ENCODE peak calls at places on chromosomes 4 and X, in eight cellular contexts. One of them, this sample, is unnamed.
A peak's percentile ranks its signal among the peaks of the same experiment; 100 is the strongest.

GRCh38 chr4:17758459-17758858 is 23.0 kb downstream of the FAM184B start:
- DNase-seq in H1: no peak
- DNase-seq in A549: no peak
- DNase-seq in Karpas-422: no peak
- DNase-seq in astrocyte: no peak
- DNase-seq in mesenchymal stem cell: no peak
- DNase-seq in GM23338: no peak
- DNase-seq in neuronal stem cell: no peak
- DNase-seq in this sample: no peak

GRCh38 chr4:111717916-111718315 is 427.3 kb upstream of the FAM241A start:
- DNase-seq in astrocyte: peak; percentile 11
- DNase-seq in H1: no peak
- DNase-seq in Karpas-422: no peak
- DNase-seq in GM23338: no peak
- DNase-seq in neuronal stem cell: no peak
- DNase-seq in A549: no peak
- DNase-seq in mesenchymal stem cell: no peak
- DNase-seq in this sample: no peak

GRCh38 chr4:170274616-170275015 is 184.9 kb upstream of the AADAT start:
- DNase-seq in mesenchymal stem cell: no peak
- DNase-seq in GM23338: no peak
- DNase-seq in Karpas-422: no peak
- DNase-seq in H1: no peak
- DNase-seq in neuronal stem cell: no peak
- DNase-seq in astrocyte: no peak
- DNase-seq in A549: no peak
- DNase-seq in this sample: no peak

GRCh38 chr4:147056951-147057630 is 111.4 kb upstream of the TTC29 start:
- DNase-seq in GM23338: no peak
- DNase-seq in astrocyte: peak; percentile 23
- DNase-seq in mesenchymal stem cell: peak; percentile 35
- DNase-seq in A549: no peak
- DNase-seq in neuronal stem cell: no peak
- DNase-seq in H1: no peak
- DNase-seq in Karpas-422: no peak
- DNase-seq in this sample: no peak

GRCh38 chrX:50081282-50081955 is 119.4 kb downstream of the AKAP4 start:
- DNase-seq in H1: no peak
- DNase-seq in neuronal stem cell: no peak
- DNase-seq in mesenchymal stem cell: peak; percentile 12
- DNase-seq in Karpas-422: peak; percentile 51
- DNase-seq in A549: peak; percentile 37
- DNase-seq in astrocyte: no peak
- DNase-seq in GM23338: peak; percentile 43
- DNase-seq in this sample: peak; percentile 56

GRCh38 chr4:76090241-76090691 is 15.8 kb downstream of the ART3 start:
- DNase-seq in Karpas-422: no peak
- DNase-seq in H1: no peak
- DNase-seq in GM23338: no peak
- DNase-seq in A549: no peak
- DNase-seq in mesenchymal stem cell: peak; percentile 97
- DNase-seq in neuronal stem cell: no peak
- DNase-seq in astrocyte: peak; percentile 96
- DNase-seq in this sample: peak; percentile 7

GRCh38 chrX:113305496-113305895 is 464.9 kb upstream of the AMOT start:
- DNase-seq in astrocyte: peak; percentile 85
- DNase-seq in mesenchymal stem cell: peak; percentile 60
- DNase-seq in GM23338: no peak
- DNase-seq in neuronal stem cell: no peak
- DNase-seq in H1: no peak
- DNase-seq in Karpas-422: no peak
- DNase-seq in A549: no peak
- DNase-seq in this sample: no peak

GRCh38 chr4:59608466-59608865 is 1591.7 kb upstream of the ADGRL3 start:
- DNase-seq in Karpas-422: no peak
- DNase-seq in neuronal stem cell: no peak
- DNase-seq in GM23338: no peak
- DNase-seq in astrocyte: peak; percentile 50
- DNase-seq in mesenchymal stem cell: no peak
- DNase-seq in A549: no peak
- DNase-seq in H1: no peak
- DNase-seq in this sample: no peak

GRCh38 chr4:15042529-15043167 is 40.4 kb downstream of the CPEB2 start:
- DNase-seq in GM23338: no peak
- DNase-seq in A549: no peak
- DNase-seq in astrocyte: peak; percentile 50
- DNase-seq in Karpas-422: no peak
- DNase-seq in mesenchymal stem cell: no peak
- DNase-seq in H1: no peak
- DNase-seq in neuronal stem cell: no peak
- DNase-seq in this sample: peak; percentile 50

GRCh38 chrX:110170029-110170428 is 147.9 kb downstream of the AMMECR1 start:
- DNase-seq in mesenchymal stem cell: no peak
- DNase-seq in astrocyte: no peak
- DNase-seq in Karpas-422: no peak
- DNase-seq in H1: no peak
- DNase-seq in neuronal stem cell: no peak
- DNase-seq in GM23338: no peak
- DNase-seq in A549: no peak
- DNase-seq in this sample: no peak

GRCh38 chrX:129984196-129984962 is 1.9 kb downstream of the BCORL1 start:
- DNase-seq in Karpas-422: peak; percentile 52
- DNase-seq in neuronal stem cell: no peak
- DNase-seq in mesenchymal stem cell: no peak
- DNase-seq in A549: peak; percentile 23
- DNase-seq in astrocyte: no peak
- DNase-seq in GM23338: peak; percentile 32
- DNase-seq in H1: no peak
- DNase-seq in this sample: no peak

GRCh38 chrX:97405031-97405685 is 521.5 kb downstream of the RPA4 start:
- DNase-seq in A549: no peak
- DNase-seq in mesenchymal stem cell: no peak
- DNase-seq in neuronal stem cell: no peak
- DNase-seq in GM23338: no peak
- DNase-seq in Karpas-422: no peak
- DNase-seq in astrocyte: peak; percentile 24
- DNase-seq in H1: no peak
- DNase-seq in this sample: no peak

GRCh38 chr4:74437866-74438265 is 7.1 kb upstream of the AREG start:
- DNase-seq in A549: no peak
- DNase-seq in mesenchymal stem cell: no peak
- DNase-seq in H1: no peak
- DNase-seq in GM23338: no peak
- DNase-seq in astrocyte: no peak
- DNase-seq in Karpas-422: no peak
- DNase-seq in neuronal stem cell: no peak
- DNase-seq in this sample: no peak

GRCh38 chr4:71974681-71975080 is 57.1 kb upstream of the NPFFR2 start:
- DNase-seq in GM23338: no peak
- DNase-seq in A549: peak; percentile 0
- DNase-seq in neuronal stem cell: no peak
- DNase-seq in Karpas-422: no peak
- DNase-seq in astrocyte: peak; percentile 85
- DNase-seq in mesenchymal stem cell: peak; percentile 73
- DNase-seq in H1: no peak
- DNase-seq in this sample: peak; percentile 87

GRCh38 chr4:139814285-139815015 is 148.8 kb downstream of the MGST2 start:
- DNase-seq in neuronal stem cell: no peak
- DNase-seq in H1: no peak
- DNase-seq in A549: no peak
- DNase-seq in astrocyte: peak; percentile 48
- DNase-seq in mesenchymal stem cell: peak; percentile 23
- DNase-seq in Karpas-422: no peak
- DNase-seq in GM23338: no peak
- DNase-seq in this sample: no peak

GRCh38 chrX:31483336-31483735 is 411.5 kb upstream of the FTHL17 start:
- DNase-seq in H1: no peak
- DNase-seq in A549: no peak
- DNase-seq in GM23338: no peak
- DNase-seq in mesenchymal stem cell: peak; percentile 11
- DNase-seq in astrocyte: peak; percentile 84
- DNase-seq in neuronal stem cell: no peak
- DNase-seq in Karpas-422: no peak
- DNase-seq in this sample: no peak

GRCh38 chrX:132636080-132636479 is 147.2 kb upstream of the MBNL3 start:
- DNase-seq in A549: no peak
- DNase-seq in mesenchymal stem cell: no peak
- DNase-seq in GM23338: peak; percentile 3
- DNase-seq in astrocyte: no peak
- DNase-seq in neuronal stem cell: no peak
- DNase-seq in H1: no peak
- DNase-seq in Karpas-422: peak; percentile 41
- DNase-seq in this sample: no peak

GRCh38 chrX:67648361-67648760 is 104.5 kb downstream of the AR start:
- DNase-seq in Karpas-422: no peak
- DNase-seq in H1: no peak
- DNase-seq in neuronal stem cell: no peak
- DNase-seq in mesenchymal stem cell: no peak
- DNase-seq in A549: no peak
- DNase-seq in GM23338: no peak
- DNase-seq in astrocyte: no peak
- DNase-seq in this sample: no peak

GRCh38 chr4:139420652-139421051 is 33.3 kb upstream of the RAB33B start:
- DNase-seq in Karpas-422: no peak
- DNase-seq in GM23338: no peak
- DNase-seq in mesenchymal stem cell: no peak
- DNase-seq in A549: no peak
- DNase-seq in H1: no peak
- DNase-seq in neuronal stem cell: no peak
- DNase-seq in astrocyte: no peak
- DNase-seq in this sample: no peak

GRCh38 chrX:103376118-103376978 is at the start of gene BEX3:
- DNase-seq in H1: peak; percentile 56
- DNase-seq in GM23338: peak; percentile 81
- DNase-seq in neuronal stem cell: no peak
- DNase-seq in astrocyte: peak; percentile 36
- DNase-seq in Karpas-422: no peak
- DNase-seq in mesenchymal stem cell: peak; percentile 65
- DNase-seq in A549: peak; percentile 69
- DNase-seq in this sample: peak; percentile 91

GRCh38 chr4:88007304-88008132 is at the start of gene PKD2:
- DNase-seq in Karpas-422: peak; percentile 91
- DNase-seq in neuronal stem cell: peak; percentile 76
- DNase-seq in GM23338: peak; percentile 88
- DNase-seq in mesenchymal stem cell: peak; percentile 78
- DNase-seq in A549: peak; percentile 67
- DNase-seq in astrocyte: peak; percentile 58
- DNase-seq in H1: no peak
- DNase-seq in this sample: peak; percentile 78

DNA sequence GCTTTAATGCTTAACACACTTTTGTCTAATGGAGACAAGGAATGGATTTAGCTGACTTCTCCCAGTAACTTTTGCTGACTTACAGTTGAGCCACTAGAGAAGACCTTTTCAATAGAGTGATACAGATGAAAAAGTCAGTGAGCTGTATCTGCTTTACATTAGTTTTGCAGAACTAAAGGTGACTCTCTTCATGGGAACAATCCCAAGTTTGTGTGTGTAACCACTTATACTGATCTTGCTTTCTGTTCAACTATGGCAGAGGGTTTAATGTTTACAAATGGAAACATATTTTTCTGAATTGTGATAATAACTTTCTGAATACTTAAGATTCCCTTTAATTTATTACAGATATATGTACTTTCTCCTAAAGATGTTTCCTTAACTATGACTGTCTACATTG is 182.6 kb upstream of the PUDP start:
- DNase-seq in H1: no peak
- DNase-seq in neuronal stem cell: no peak
- DNase-seq in Karpas-422: no peak
- DNase-seq in A549: no peak
- DNase-seq in astrocyte: no peak
- DNase-seq in GM23338: no peak
- DNase-seq in mesenchymal stem cell: no peak
- DNase-seq in this sample: no peak
- H3K4me2 ChIP-seq in H1: no peak overlapping the region
- H3K4me2 ChIP-seq in neuronal stem cell: no peak overlapping the region
- H3K4me2 ChIP-seq in Karpas-422: no peak overlapping the region
- H3K4me2 ChIP-seq in A549: no peak overlapping the region
- H3K4me2 ChIP-seq in astrocyte: peak overlapping the region; percentile 40
- H3K4me2 ChIP-seq in GM23338: no peak overlapping the region
- H3K4me2 ChIP-seq in mesenchymal stem cell: no peak overlapping the region
- H3K4me2 ChIP-seq in this sample: no peak overlapping the region

DNA sequence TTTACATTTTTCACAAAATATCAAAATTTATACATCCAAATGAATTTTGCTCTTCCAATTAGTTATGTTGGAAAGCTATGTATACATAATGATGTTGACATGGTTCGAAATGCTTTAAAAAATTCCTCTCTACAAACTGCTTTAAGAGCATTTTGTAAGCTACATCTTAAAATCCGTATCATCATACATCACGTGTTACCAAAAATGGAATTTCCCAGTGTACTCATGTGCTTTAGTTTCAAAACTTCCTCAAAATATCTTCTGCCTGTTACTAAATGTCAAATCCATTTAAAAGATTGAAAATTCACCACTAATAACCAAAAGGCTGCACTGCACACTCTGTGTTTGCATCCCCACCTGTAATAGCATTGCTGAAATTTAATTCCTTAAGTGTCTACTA is 87.9 kb downstream of the WDFY3 start:
- DNase-seq in A549: no peak
- DNase-seq in GM23338: no peak
- DNase-seq in neuronal stem cell: no peak
- DNase-seq in Karpas-422: no peak
- DNase-seq in astrocyte: no peak
- DNase-seq in H1: no peak
- DNase-seq in mesenchymal stem cell: peak; percentile 54
- DNase-seq in this sample: no peak
- H3K4me2 ChIP-seq in A549: no peak overlapping the region
- H3K4me2 ChIP-seq in GM23338: no peak overlapping the region
- H3K4me2 ChIP-seq in neuronal stem cell: no peak overlapping the region
- H3K4me2 ChIP-seq in Karpas-422: no peak overlapping the region
- H3K4me2 ChIP-seq in astrocyte: peak overlapping the region; percentile 69
- H3K4me2 ChIP-seq in H1: no peak overlapping the region
- H3K4me2 ChIP-seq in mesenchymal stem cell: no peak overlapping the region
- H3K4me2 ChIP-seq in this sample: no peak overlapping the region

GRCh38 chrX:54230440-54231148 is 47.5 kb upstream of the FAM120C start:
- DNase-seq in H1: no peak
- DNase-seq in GM23338: peak; percentile 0
- DNase-seq in astrocyte: peak; percentile 31
- DNase-seq in mesenchymal stem cell: peak; percentile 3
- DNase-seq in Karpas-422: no peak
- DNase-seq in A549: no peak
- DNase-seq in neuronal stem cell: no peak
- DNase-seq in this sample: peak; percentile 22
- H3K4me2 ChIP-seq in H1: no peak overlapping the region
- H3K4me2 ChIP-seq in GM23338: no peak overlapping the region
- H3K4me2 ChIP-seq in astrocyte: no peak overlapping the region
- H3K4me2 ChIP-seq in mesenchymal stem cell: no peak overlapping the region
- H3K4me2 ChIP-seq in Karpas-422: no peak overlapping the region
- H3K4me2 ChIP-seq in A549: no peak overlapping the region
- H3K4me2 ChIP-seq in neuronal stem cell: no peak overlapping the region
- H3K4me2 ChIP-seq in this sample: no peak overlapping the region

DNA sequence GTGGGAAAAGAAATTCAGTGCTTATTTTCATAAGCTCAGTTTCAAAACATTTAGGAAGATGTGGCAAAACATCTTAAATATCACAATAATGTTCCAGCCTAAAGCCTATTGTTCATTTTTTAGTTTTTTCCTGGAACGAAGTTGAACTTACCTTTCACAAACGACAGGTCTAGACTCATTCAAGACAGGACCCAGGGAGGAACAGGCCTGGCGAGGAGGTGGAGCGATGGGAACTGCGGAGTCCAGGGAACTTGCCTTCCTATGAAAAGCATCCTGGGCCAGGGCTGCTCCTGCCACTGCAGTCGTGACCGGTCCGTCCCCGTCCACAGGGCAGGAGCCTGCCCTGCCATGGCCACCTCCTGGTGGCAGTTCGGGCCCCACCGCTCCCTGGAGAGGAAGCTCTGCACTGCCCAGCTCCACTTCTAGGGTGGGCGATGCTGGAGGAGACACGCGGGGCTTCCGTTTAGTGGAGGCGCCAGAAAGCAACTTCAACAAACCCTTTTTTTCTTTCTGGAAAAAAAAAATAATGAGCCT is 96.7 kb upstream of the CBR4 start:
- DNase-seq in A549: no peak
- DNase-seq in GM23338: no peak
- DNase-seq in Karpas-422: no peak
- DNase-seq in mesenchymal stem cell: no peak
- DNase-seq in neuronal stem cell: no peak
- DNase-seq in astrocyte: no peak
- DNase-seq in H1: no peak
- DNase-seq in this sample: no peak
- H3K4me2 ChIP-seq in A549: no peak overlapping the region
- H3K4me2 ChIP-seq in GM23338: no peak overlapping the region
- H3K4me2 ChIP-seq in Karpas-422: no peak overlapping the region
- H3K4me2 ChIP-seq in mesenchymal stem cell: no peak overlapping the region
- H3K4me2 ChIP-seq in neuronal stem cell: no peak overlapping the region
- H3K4me2 ChIP-seq in astrocyte: no peak overlapping the region
- H3K4me2 ChIP-seq in H1: no peak overlapping the region
- H3K4me2 ChIP-seq in this sample: no peak overlapping the region

This sample was measured in mesendoderm.